ENCODE peak calls at places on chromosome 5, in nine cellular contexts. N is RCC 7860; C is body of pancreas; O is AG08395; J is sciatic nerve; U is iris pigment epithelial cell; D is DMS53; W is fibroblast of mammary gland; L is stimulated activated CD4-positive, alpha-beta T cell treated with anti-CD3 and anti-CD28 coated beads, Interleukin-2, amount 100 ng/mL, for 48 hours. Z is an unnamed sample.

GRCh38 chr5:59069438-59070079 is 486.7 kb downstream of the RAB3C start:
- DNase-seq in N (peak), C (no peak), O (peak), J (no peak), U (peak), D (peak), W (peak), L (no peak), Z (peak)

GRCh38 chr5:54186912-54187445 is 123.4 kb downstream of the ARL15 start:
- DNase-seq in N (no peak), C (peak), O (no peak), J (no peak), U (no peak), D (no peak), W (no peak), L (no peak), Z (no peak)

GRCh38 chr5:172445866-172446265 is 8.5 kb downstream of the SH3PXD2B start:
- DNase-seq in N (no peak), C (no peak), O (no peak), J (no peak), U (no peak), D (no peak), W (no peak), L (no peak), Z (no peak)

GRCh38 chr5:9494321-9494720 is 51.6 kb downstream of the SEMA5A start:
- DNase-seq in N (no peak), C (no peak), O (no peak), J (no peak), U (no peak), D (no peak), W (no peak), L (no peak), Z (no peak)

GRCh38 chr5:1039210-1039548 is 30.6 kb downstream of the NKD2 start:
- DNase-seq in N (no peak), C (no peak), O (no peak), J (no peak), U (no peak), D (no peak), W (no peak), L (no peak), Z (no peak)

GRCh38 chr5:150542933-150543445 is 35.1 kb downstream of the NDST1 start:
- DNase-seq in N (peak), C (no peak), O (no peak), J (peak), U (no peak), D (peak), W (no peak), L (no peak), Z (no peak)

GRCh38 chr5:58074222-58074621 is 385.7 kb downstream of the PLK2 start:
- DNase-seq in N (no peak), C (no peak), O (no peak), J (no peak), U (no peak), D (no peak), W (no peak), L (no peak), Z (no peak)

GRCh38 chr5:1479581-1480188 is 34.4 kb upstream of the SLC6A3 start:
- DNase-seq in N (no peak), C (no peak), O (peak), J (no peak), U (peak), D (peak), W (peak), L (peak), Z (peak)

GRCh38 chr5:110476164-110476563 is 250.3 kb downstream of the TMEM232 start:
- DNase-seq in N (no peak), C (no peak), O (no peak), J (no peak), U (no peak), D (no peak), W (no peak), L (no peak), Z (no peak)

GRCh38 chr5:55899344-55899743 is 48.2 kb downstream of the IL31RA start:
- DNase-seq in N (no peak), C (no peak), O (peak), J (no peak), U (peak), D (peak), W (peak), L (no peak), Z (peak)

GRCh38 chr5:81391-82021 is 10.5 kb upstream of the PLEKHG4B start:
- DNase-seq in N (no peak), C (no peak), O (no peak), J (no peak), U (no peak), D (peak), W (no peak), L (no peak), Z (no peak)

GRCh38 chr5:74541381-74541781 is 99.1 kb downstream of the ENC1 start:
- DNase-seq in N (no peak), C (no peak), O (peak), J (no peak), U (peak), D (no peak), W (peak), L (no peak), Z (no peak)

GRCh38 chr5:956941-957729 is 51.5 kb upstream of the NKD2 start:
- DNase-seq in N (peak), C (no peak), O (peak), J (peak), U (peak), D (no peak), W (peak), L (peak), Z (peak)

GRCh38 chr5:1804001-1804690 is 2.9 kb downstream of the NDUFS6 start:
- DNase-seq in N (no peak), C (no peak), O (no peak), J (no peak), U (no peak), D (no peak), W (no peak), L (no peak), Z (no peak)

GRCh38 chr5:180130876-180131740 is 59.5 kb upstream of the RNF130 start:
- DNase-seq in N (no peak), C (no peak), O (no peak), J (peak), U (no peak), D (no peak), W (no peak), L (no peak), Z (no peak)

GRCh38 chr5:78611161-78611605 is 37.4 kb downstream of the LHFPL2 start:
- DNase-seq in N (peak), C (no peak), O (no peak), J (no peak), U (no peak), D (no peak), W (no peak), L (no peak), Z (no peak)

GRCh38 chr5:60810036-60810435 is 34.0 kb downstream of the ELOVL7 start:
- DNase-seq in N (no peak), C (no peak), O (no peak), J (no peak), U (no peak), D (no peak), W (no peak), L (no peak), Z (no peak)

GRCh38 chr5:142915840-142916424 is 145.8 kb downstream of the ARHGAP26 start:
- DNase-seq in N (peak), C (peak), O (peak), J (no peak), U (peak), D (peak), W (peak), L (no peak), Z (peak)

GRCh38 chr5:116864838-116865190 is 290.2 kb upstream of the SEMA6A start:
- DNase-seq in N (no peak), C (no peak), O (no peak), J (no peak), U (no peak), D (no peak), W (no peak), L (no peak), Z (no peak)

GRCh38 chr5:78641060-78641474 is 7.5 kb downstream of the LHFPL2 start:
- DNase-seq in N (peak), C (no peak), O (no peak), J (no peak), U (no peak), D (peak), W (peak), L (no peak), Z (no peak)

Z was measured in astrocyte of the spinal cord.